ENCODE peak calls at places on chromosome 2, in nine cellular contexts. U is fibroblast of the conjunctiva; Y is glutamatergic neuron; T is NCI-H2029; C is lung microvascular endothelial cell; P is BJ; E is stimulated activated effector memory CD8-positive, alpha-beta T cell treated with anti-CD3 and anti-CD28 coated beads, Interleukin-12 subunit alpha, Interleukin-12 subunit beta, amount 100 ng/mL, for 72 hours; N is nucleus accumbens; R is astrocyte of the spinal cord. J is an unnamed sample.

GRCh38 chr2:65026154-65026553 is 30.1 kb upstream of the CEP68 start:
- DNase-seq in E (no peak), T (no peak), C (no peak), Y (no peak), U (no peak), R (no peak), N (no peak), P (no peak), J (no peak)

GRCh38 chr2:156147594-156148330 is 184.8 kb downstream of the NR4A2 start:
- DNase-seq in N (no peak), P (no peak), U (no peak), T (no peak), R (peak), C (no peak), Y (no peak), E (no peak), J (no peak)

GRCh38 chr2:133591164-133591563 is 22.9 kb upstream of the NCKAP5 start:
- DNase-seq in U (peak), R (peak), C (peak), P (no peak), Y (no peak), N (peak), E (no peak), T (peak), J (peak)

GRCh38 chr2:28273751-28274150 is 118.9 kb upstream of the FOSL2 start:
- DNase-seq in T (no peak), C (no peak), E (peak), R (no peak), U (no peak), N (no peak), Y (no peak), P (no peak), J (no peak)

GRCh38 chr2:235051436-235052260 is 99.8 kb downstream of the SH3BP4 start:
- DNase-seq in N (no peak), P (no peak), T (no peak), U (no peak), Y (no peak), C (no peak), R (peak), E (no peak), J (no peak)

GRCh38 chr2:37262510-37262909 is 31.1 kb downstream of the NDUFAF7 start:
- DNase-seq in R (no peak), Y (no peak), N (no peak), P (no peak), T (no peak), U (no peak), C (peak), E (no peak), J (no peak)

GRCh38 chr2:124763611-124764010 is 738.5 kb downstream of the CNTNAP5 start:
- DNase-seq in E (no peak), C (no peak), R (no peak), P (no peak), Y (no peak), T (no peak), N (no peak), U (no peak), J (no peak)

GRCh38 chr2:85751627-85752026 is 2.2 kb upstream of the ATOH8 start:
- DNase-seq in N (no peak), R (no peak), T (no peak), C (no peak), Y (no peak), U (no peak), E (no peak), P (no peak), J (no peak)

GRCh38 chr2:120501591-120501990 is 155.7 kb downstream of the INHBB start:
- DNase-seq in E (no peak), R (no peak), N (no peak), P (no peak), Y (no peak), C (no peak), T (no peak), U (no peak), J (no peak)

GRCh38 chr2:232979871-232980461 is 33.1 kb downstream of the NGEF start:
- DNase-seq in T (no peak), E (no peak), C (peak), N (peak), R (peak), P (peak), Y (no peak), U (peak), J (no peak)

GRCh38 chr2:118807668-118808428 is 39.6 kb downstream of the EN1 start:
- DNase-seq in T (no peak), C (no peak), U (no peak), N (no peak), E (no peak), Y (no peak), P (no peak), R (no peak), J (peak)

GRCh38 chr2:204545861-204546773 is 842 bp downstream of the PARD3B start:
- DNase-seq in T (no peak), U (no peak), Y (no peak), R (no peak), N (no peak), E (no peak), P (no peak), C (peak), J (peak)

GRCh38 chr2:70124983-70125480 is 37.8 kb downstream of the PCBP1 start:
- DNase-seq in R (peak), T (peak), E (peak), P (no peak), C (peak), U (no peak), N (peak), Y (peak), J (peak)

GRCh38 chr2:234502285-234502918 is 5.5 kb upstream of the ARL4C start:
- DNase-seq in N (no peak), T (no peak), R (peak), E (no peak), U (peak), C (no peak), P (no peak), Y (no peak), J (no peak)

GRCh38 chr2:211737282-211737681 is 801.3 kb downstream of the ERBB4 start:
- DNase-seq in R (peak), P (no peak), Y (no peak), C (peak), E (no peak), U (no peak), N (no peak), T (no peak), J (no peak)

GRCh38 chr2:229431331-229431954 is 160.4 kb upstream of the PID1 start:
- DNase-seq in R (peak), T (peak), E (no peak), N (no peak), Y (no peak), P (no peak), C (peak), U (no peak), J (no peak)

GRCh38 chr2:127045792-127046501 is 61.0 kb downstream of the BIN1 start:
- DNase-seq in T (no peak), E (no peak), C (no peak), Y (no peak), R (no peak), P (no peak), N (no peak), U (no peak), J (no peak)

GRCh38 chr2:165203689-165204559 is at the start of gene SCN3A:
- DNase-seq in E (no peak), R (peak), U (peak), C (peak), N (no peak), P (peak), Y (peak), T (peak), J (peak)

GRCh38 chr2:234324151-234324550 is 172.7 kb downstream of the ARL4C start:
- DNase-seq in U (no peak), C (no peak), P (no peak), T (no peak), Y (no peak), R (no peak), E (no peak), N (no peak), J (no peak)

GRCh38 chr2:134462275-134462674 is 208.4 kb downstream of the MGAT5 start:
- DNase-seq in N (no peak), P (no peak), Y (no peak), R (no peak), U (no peak), T (no peak), C (no peak), E (no peak), J (no peak)

GRCh38 chr2:3079466-3079865 is 298.2 kb downstream of the EIPR1 start:
- DNase-seq in P (no peak), U (no peak), N (no peak), Y (no peak), C (no peak), R (no peak), E (no peak), T (no peak), J (no peak)

GRCh38 chr2:20496069-20496468 is 49.2 kb downstream of the RHOB start:
- DNase-seq in E (no peak), Y (no peak), N (no peak), U (peak), P (no peak), C (no peak), T (no peak), R (peak), J (no peak)

GRCh38 chr2:30769891-30770462 is 37.3 kb downstream of the CAPN13 start:
- DNase-seq in T (no peak), N (no peak), R (no peak), E (no peak), U (no peak), C (no peak), Y (no peak), P (no peak), J (no peak)

GRCh38 chr2:224838335-224838734 is 122.2 kb upstream of the CCDC195 start:
- DNase-seq in R (peak), P (no peak), Y (no peak), E (no peak), C (peak), U (peak), T (no peak), N (no peak), J (no peak)

GRCh38 chr2:102181376-102181775 is 5.4 kb upstream of the IL1RL2 start:
- DNase-seq in R (no peak), P (no peak), Y (no peak), T (no peak), U (no peak), N (no peak), C (no peak), E (no peak), J (no peak)

GRCh38 chr2:210620456-210620855 is 64.1 kb downstream of the CPS1 start:
- DNase-seq in C (no peak), P (no peak), U (no peak), N (no peak), T (no peak), R (no peak), E (no peak), Y (no peak), J (no peak)

GRCh38 chr2:64860321-64860751 is 128.9 kb upstream of the SLC1A4 start:
- DNase-seq in U (no peak), Y (no peak), R (no peak), T (no peak), P (no peak), C (no peak), E (no peak), N (no peak), J (no peak)

GRCh38 chr2:121260370-121261154 is 24.4 kb downstream of the TFCP2L1 start:
- DNase-seq in U (no peak), C (no peak), R (no peak), P (no peak), T (peak), Y (no peak), E (no peak), N (no peak), J (peak)

GRCh38 chr2:10080536-10081304 is 509 bp upstream of the CYS1 start:
- DNase-seq in N (no peak), R (peak), C (no peak), P (no peak), T (no peak), Y (no peak), E (peak), U (no peak), J (no peak)

GRCh38 chr2:231191896-231192872 is 6.2 kb upstream of the ARMC9 start:
- DNase-seq in E (no peak), Y (peak), P (no peak), N (no peak), T (no peak), R (peak), C (peak), U (peak), J (no peak)

GRCh38 chr2:117985092-117985491 is 28.8 kb downstream of the CCDC93 start:
- DNase-seq in E (no peak), U (no peak), P (no peak), T (no peak), Y (peak), R (no peak), C (no peak), N (no peak), J (no peak)

GRCh38 chr2:72719416-72719815 is 106.4 kb downstream of the EXOC6B start:
- DNase-seq in R (peak), C (no peak), T (no peak), Y (no peak), P (no peak), U (no peak), N (no peak), E (no peak), J (no peak)

GRCh38 chr2:145305854-145306253 is 785.9 kb upstream of the ZEB2 start:
- DNase-seq in R (no peak), P (no peak), Y (no peak), E (no peak), U (no peak), C (no peak), N (no peak), T (no peak), J (no peak)

GRCh38 chr2:127064642-127065250 is 42.2 kb downstream of the BIN1 start:
- DNase-seq in T (no peak), Y (peak), C (peak), E (peak), R (peak), U (peak), N (no peak), P (peak), J (no peak)

GRCh38 chr2:54570925-54571694 is 115.0 kb downstream of the SPTBN1 start:
- DNase-seq in E (peak), C (peak), Y (no peak), U (no peak), R (peak), N (no peak), T (peak), P (peak), J (peak)

GRCh38 chr2:102383722-102384121 is 28.1 kb downstream of the IL18R1 start:
- DNase-seq in Y (no peak), C (no peak), U (no peak), R (no peak), T (no peak), P (no peak), N (no peak), E (no peak), J (no peak)

GRCh38 chr2:230650585-230651137 is 62.0 kb upstream of the CAB39 start:
- DNase-seq in R (no peak), U (no peak), E (no peak), Y (no peak), P (no peak), N (no peak), T (peak), C (no peak), J (peak)

GRCh38 chr2:183010112-183010511 is 28.1 kb downstream of the NCKAP1 start:
- DNase-seq in Y (peak), T (no peak), N (no peak), R (peak), E (no peak), C (no peak), P (no peak), U (peak), J (no peak)

J was measured in NCI-H526 treated with DMSO at 0.1 percent for 48 hours.